ENCODE peak calls at places on chromosomes 7 and 10, in nine cellular contexts. One of them, this sample, is unnamed.

GRCh38 chr7:8152489-8153192 is 109.3 kb downstream of the ICA1 start:
- DNase-seq in adrenal gland: no peak
- DNase-seq in GM20000: no peak
- DNase-seq in heart left ventricle: no peak
- DNase-seq in choroid plexus epithelial cell: no peak
- DNase-seq in prostate gland: no peak
- DNase-seq in cardiac fibroblast: no peak
- DNase-seq in neural progenitor cell: no peak
- DNase-seq in astrocyte of the cerebellum: no peak
- DNase-seq in this sample: no peak

GRCh38 chr10:130140425-130140824 is 4.2 kb downstream of the GLRX3 start:
- DNase-seq in adrenal gland: no peak
- DNase-seq in GM20000: peak; percentile 42
- DNase-seq in heart left ventricle: no peak
- DNase-seq in choroid plexus epithelial cell: no peak
- DNase-seq in prostate gland: no peak
- DNase-seq in cardiac fibroblast: no peak
- DNase-seq in neural progenitor cell: no peak
- DNase-seq in astrocyte of the cerebellum: no peak
- DNase-seq in this sample: no peak

GRCh38 chr7:43768894-43769272 is 10.4 kb downstream of the BLVRA start:
- DNase-seq in adrenal gland: no peak
- DNase-seq in GM20000: no peak
- DNase-seq in heart left ventricle: no peak
- DNase-seq in choroid plexus epithelial cell: no peak
- DNase-seq in prostate gland: no peak
- DNase-seq in cardiac fibroblast: no peak
- DNase-seq in neural progenitor cell: no peak
- DNase-seq in astrocyte of the cerebellum: no peak
- DNase-seq in this sample: no peak

GRCh38 chr10:106268000-106268399 is 896.5 kb downstream of the SORCS1 start:
- DNase-seq in adrenal gland: no peak
- DNase-seq in GM20000: no peak
- DNase-seq in heart left ventricle: no peak
- DNase-seq in choroid plexus epithelial cell: no peak
- DNase-seq in prostate gland: no peak
- DNase-seq in cardiac fibroblast: no peak
- DNase-seq in neural progenitor cell: no peak
- DNase-seq in astrocyte of the cerebellum: no peak
- DNase-seq in this sample: no peak

GRCh38 chr7:92496876-92497275 is 19.1 kb upstream of the ERVW-1 start:
- DNase-seq in adrenal gland: no peak
- DNase-seq in GM20000: no peak
- DNase-seq in heart left ventricle: no peak
- DNase-seq in choroid plexus epithelial cell: peak; percentile 41
- DNase-seq in prostate gland: no peak
- DNase-seq in cardiac fibroblast: peak; percentile 36
- DNase-seq in neural progenitor cell: no peak
- DNase-seq in astrocyte of the cerebellum: no peak
- DNase-seq in this sample: no peak

GRCh38 chr7:128120976-128121490 is 89.8 kb upstream of the LRRC4 start:
- DNase-seq in adrenal gland: no peak
- DNase-seq in GM20000: no peak
- DNase-seq in heart left ventricle: no peak
- DNase-seq in choroid plexus epithelial cell: no peak
- DNase-seq in prostate gland: no peak
- DNase-seq in cardiac fibroblast: no peak
- DNase-seq in neural progenitor cell: no peak
- DNase-seq in astrocyte of the cerebellum: no peak
- DNase-seq in this sample: no peak

GRCh38 chr10:7412482-7413251 is 1.8 kb upstream of the SFMBT2 start:
- DNase-seq in adrenal gland: peak; percentile 56
- DNase-seq in GM20000: peak; percentile 62
- DNase-seq in heart left ventricle: peak; percentile 60
- DNase-seq in choroid plexus epithelial cell: no peak
- DNase-seq in prostate gland: peak; percentile 56
- DNase-seq in cardiac fibroblast: no peak
- DNase-seq in neural progenitor cell: peak; percentile 84
- DNase-seq in astrocyte of the cerebellum: no peak
- DNase-seq in this sample: peak; percentile 55

GRCh38 chr7:96319444-96319843 is 2.5 kb downstream of the SLC25A13 start:
- DNase-seq in adrenal gland: no peak
- DNase-seq in GM20000: no peak
- DNase-seq in heart left ventricle: no peak
- DNase-seq in choroid plexus epithelial cell: peak; percentile 45
- DNase-seq in prostate gland: no peak
- DNase-seq in cardiac fibroblast: peak; percentile 47
- DNase-seq in neural progenitor cell: no peak
- DNase-seq in astrocyte of the cerebellum: no peak
- DNase-seq in this sample: no peak

GRCh38 chr7:150361807-150362621 is 6.6 kb upstream of the REPIN1 start:
- DNase-seq in adrenal gland: no peak
- DNase-seq in GM20000: no peak
- DNase-seq in heart left ventricle: no peak
- DNase-seq in choroid plexus epithelial cell: no peak
- DNase-seq in prostate gland: no peak
- DNase-seq in cardiac fibroblast: no peak
- DNase-seq in neural progenitor cell: peak; percentile 5
- DNase-seq in astrocyte of the cerebellum: no peak
- DNase-seq in this sample: no peak

GRCh38 chr10:80411267-80411668 is 2.9 kb downstream of the PRXL2A start:
- DNase-seq in adrenal gland: no peak
- DNase-seq in GM20000: no peak
- DNase-seq in heart left ventricle: peak; percentile 64
- DNase-seq in choroid plexus epithelial cell: peak; percentile 33
- DNase-seq in prostate gland: no peak
- DNase-seq in cardiac fibroblast: no peak
- DNase-seq in neural progenitor cell: no peak
- DNase-seq in astrocyte of the cerebellum: no peak
- DNase-seq in this sample: no peak

GRCh38 chr7:42967391-42967790 is 35.2 kb downstream of the MRPL32 start:
- DNase-seq in adrenal gland: no peak
- DNase-seq in GM20000: no peak
- DNase-seq in heart left ventricle: no peak
- DNase-seq in choroid plexus epithelial cell: no peak
- DNase-seq in prostate gland: no peak
- DNase-seq in cardiac fibroblast: no peak
- DNase-seq in neural progenitor cell: no peak
- DNase-seq in astrocyte of the cerebellum: no peak
- DNase-seq in this sample: no peak

GRCh38 chr7:66668112-66668511 is 39.4 kb downstream of the KCTD7 start:
- DNase-seq in adrenal gland: no peak
- DNase-seq in GM20000: no peak
- DNase-seq in heart left ventricle: no peak
- DNase-seq in choroid plexus epithelial cell: no peak
- DNase-seq in prostate gland: no peak
- DNase-seq in cardiac fibroblast: no peak
- DNase-seq in neural progenitor cell: no peak
- DNase-seq in astrocyte of the cerebellum: no peak
- DNase-seq in this sample: no peak

GRCh38 chr10:132532174-132532573 is 5.4 kb upstream of the INPP5A start:
- DNase-seq in adrenal gland: no peak
- DNase-seq in GM20000: no peak
- DNase-seq in heart left ventricle: no peak
- DNase-seq in choroid plexus epithelial cell: no peak
- DNase-seq in prostate gland: no peak
- DNase-seq in cardiac fibroblast: no peak
- DNase-seq in neural progenitor cell: no peak
- DNase-seq in astrocyte of the cerebellum: no peak
- DNase-seq in this sample: no peak

GRCh38 chr10:113425596-113425995 is 127.3 kb upstream of the HABP2 start:
- DNase-seq in adrenal gland: no peak
- DNase-seq in GM20000: no peak
- DNase-seq in heart left ventricle: no peak
- DNase-seq in choroid plexus epithelial cell: peak; percentile 39
- DNase-seq in prostate gland: no peak
- DNase-seq in cardiac fibroblast: peak; percentile 17
- DNase-seq in neural progenitor cell: no peak
- DNase-seq in astrocyte of the cerebellum: no peak
- DNase-seq in this sample: no peak

GRCh38 chr7:39089194-39089593 is 111.5 kb downstream of the POU6F2 start:
- DNase-seq in adrenal gland: no peak
- DNase-seq in GM20000: no peak
- DNase-seq in heart left ventricle: no peak
- DNase-seq in choroid plexus epithelial cell: no peak
- DNase-seq in prostate gland: no peak
- DNase-seq in cardiac fibroblast: no peak
- DNase-seq in neural progenitor cell: no peak
- DNase-seq in astrocyte of the cerebellum: no peak
- DNase-seq in this sample: no peak

GRCh38 chr7:50309736-50310135 is 5.2 kb downstream of the IKZF1 start:
- DNase-seq in adrenal gland: no peak
- DNase-seq in GM20000: no peak
- DNase-seq in heart left ventricle: no peak
- DNase-seq in choroid plexus epithelial cell: no peak
- DNase-seq in prostate gland: no peak
- DNase-seq in cardiac fibroblast: no peak
- DNase-seq in neural progenitor cell: no peak
- DNase-seq in astrocyte of the cerebellum: no peak
- DNase-seq in this sample: no peak

GRCh38 chr10:22583683-22584082 is 130.7 kb downstream of the PIP4K2A start:
- DNase-seq in adrenal gland: no peak
- DNase-seq in GM20000: no peak
- DNase-seq in heart left ventricle: no peak
- DNase-seq in choroid plexus epithelial cell: no peak
- DNase-seq in prostate gland: no peak
- DNase-seq in cardiac fibroblast: no peak
- DNase-seq in neural progenitor cell: no peak
- DNase-seq in astrocyte of the cerebellum: no peak
- DNase-seq in this sample: no peak

GRCh38 chr7:26562841-26563240 is 271.2 kb downstream of the SNX10 start:
- DNase-seq in adrenal gland: no peak
- DNase-seq in GM20000: no peak
- DNase-seq in heart left ventricle: no peak
- DNase-seq in choroid plexus epithelial cell: no peak
- DNase-seq in prostate gland: no peak
- DNase-seq in cardiac fibroblast: no peak
- DNase-seq in neural progenitor cell: no peak
- DNase-seq in astrocyte of the cerebellum: no peak
- DNase-seq in this sample: no peak
- TF ChIP-seq CTCF in adrenal gland: no peak
- TF ChIP-seq CTCF in GM20000: no peak
- TF ChIP-seq CTCF in heart left ventricle: no peak
- TF ChIP-seq CTCF in choroid plexus epithelial cell: no peak
- TF ChIP-seq CTCF in prostate gland: no peak
- TF ChIP-seq CTCF in cardiac fibroblast: no peak
- TF ChIP-seq CTCF in neural progenitor cell: peak; percentile 25
- TF ChIP-seq CTCF in astrocyte of the cerebellum: no peak
- TF ChIP-seq CTCF in this sample: no peak

GRCh38 chr10:65497837-65498236 is 1428.0 kb upstream of the LRRTM3 start:
- DNase-seq in adrenal gland: no peak
- DNase-seq in GM20000: no peak
- DNase-seq in heart left ventricle: no peak
- DNase-seq in choroid plexus epithelial cell: no peak
- DNase-seq in prostate gland: no peak
- DNase-seq in cardiac fibroblast: no peak
- DNase-seq in neural progenitor cell: no peak
- DNase-seq in astrocyte of the cerebellum: no peak
- DNase-seq in this sample: no peak
- TF ChIP-seq CTCF in adrenal gland: no peak
- TF ChIP-seq CTCF in GM20000: no peak
- TF ChIP-seq CTCF in heart left ventricle: no peak
- TF ChIP-seq CTCF in choroid plexus epithelial cell: no peak
- TF ChIP-seq CTCF in prostate gland: no peak
- TF ChIP-seq CTCF in cardiac fibroblast: no peak
- TF ChIP-seq CTCF in neural progenitor cell: no peak
- TF ChIP-seq CTCF in astrocyte of the cerebellum: no peak
- TF ChIP-seq CTCF in this sample: no peak

GRCh38 chr10:96829029-96829773 is 2.9 kb upstream of the LCOR start:
- DNase-seq in adrenal gland: no peak
- DNase-seq in GM20000: no peak
- DNase-seq in heart left ventricle: no peak
- DNase-seq in choroid plexus epithelial cell: no peak
- DNase-seq in prostate gland: no peak
- DNase-seq in cardiac fibroblast: no peak
- DNase-seq in neural progenitor cell: no peak
- DNase-seq in astrocyte of the cerebellum: no peak
- DNase-seq in this sample: no peak

GRCh38 chr10:96828609-96829008 is 3.5 kb upstream of the LCOR start:
- DNase-seq in adrenal gland: no peak
- DNase-seq in GM20000: no peak
- DNase-seq in heart left ventricle: no peak
- DNase-seq in choroid plexus epithelial cell: no peak
- DNase-seq in prostate gland: no peak
- DNase-seq in cardiac fibroblast: no peak
- DNase-seq in neural progenitor cell: no peak
- DNase-seq in astrocyte of the cerebellum: no peak
- DNase-seq in this sample: no peak

GRCh38 chr10:96831200-96831866 is 765 bp upstream of the LCOR start:
- DNase-seq in adrenal gland: no peak
- DNase-seq in GM20000: no peak
- DNase-seq in heart left ventricle: no peak
- DNase-seq in choroid plexus epithelial cell: no peak
- DNase-seq in prostate gland: no peak
- DNase-seq in cardiac fibroblast: no peak
- DNase-seq in neural progenitor cell: no peak
- DNase-seq in astrocyte of the cerebellum: no peak
- DNase-seq in this sample: no peak

GRCh38 chr10:96831867-96832720 is at the start of gene LCOR:
- DNase-seq in adrenal gland: peak; percentile 87
- DNase-seq in GM20000: peak; percentile 99
- DNase-seq in heart left ventricle: peak; percentile 91
- DNase-seq in choroid plexus epithelial cell: peak; percentile 90
- DNase-seq in prostate gland: peak; percentile 78
- DNase-seq in cardiac fibroblast: peak; percentile 85
- DNase-seq in neural progenitor cell: peak; percentile 94
- DNase-seq in astrocyte of the cerebellum: peak; percentile 59
- DNase-seq in this sample: peak; percentile 85

DNA sequence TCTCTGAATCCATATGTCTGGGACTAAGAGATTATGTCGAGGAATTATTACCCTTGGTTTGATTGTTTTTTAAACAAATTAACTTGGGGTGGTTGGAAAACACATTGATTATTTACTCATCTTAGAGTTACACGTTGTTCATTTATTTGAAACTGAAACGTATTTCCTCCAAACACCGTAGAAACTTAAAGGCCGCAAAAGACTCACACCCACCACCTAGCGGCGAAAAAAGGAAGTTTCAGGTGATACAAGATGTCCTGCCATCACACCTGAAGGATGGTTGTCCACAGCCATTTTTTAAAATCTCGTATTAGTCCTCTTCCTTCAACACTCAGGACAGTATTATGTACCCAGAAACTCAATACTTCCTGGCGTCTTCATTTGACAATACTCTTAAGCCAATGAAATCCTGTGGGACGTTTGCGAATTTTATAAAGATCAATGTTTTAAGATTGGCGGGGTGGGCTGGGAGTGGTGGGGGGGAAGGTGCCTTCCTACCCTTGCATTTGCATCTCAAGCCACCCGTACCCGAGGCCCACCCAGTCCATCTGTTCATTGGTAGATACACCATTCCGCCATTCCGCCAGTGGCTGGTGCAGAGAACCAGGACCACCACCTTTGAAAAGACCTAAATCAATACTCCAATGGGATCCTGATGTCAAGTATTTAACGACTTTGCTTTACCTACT is 1.4 kb upstream of the LCOR start:
- DNase-seq in adrenal gland: peak; percentile 68
- DNase-seq in GM20000: peak; percentile 73
- DNase-seq in heart left ventricle: no peak
- DNase-seq in choroid plexus epithelial cell: peak; percentile 83
- DNase-seq in prostate gland: peak; percentile 69
- DNase-seq in cardiac fibroblast: peak; percentile 83
- DNase-seq in neural progenitor cell: peak; percentile 73
- DNase-seq in astrocyte of the cerebellum: peak; percentile 64
- DNase-seq in this sample: no peak
- TF ChIP-seq CTCF in adrenal gland: peak; percentile 89
- TF ChIP-seq CTCF in GM20000: peak; percentile 55
- TF ChIP-seq CTCF in heart left ventricle: peak; percentile 74
- TF ChIP-seq CTCF in choroid plexus epithelial cell: peak; percentile 90
- TF ChIP-seq CTCF in prostate gland: peak; percentile 82
- TF ChIP-seq CTCF in cardiac fibroblast: peak; percentile 85
- TF ChIP-seq CTCF in neural progenitor cell: peak; percentile 87
- TF ChIP-seq CTCF in astrocyte of the cerebellum: peak; percentile 86
- TF ChIP-seq CTCF in this sample: peak; percentile 97

GRCh38 chr10:3143791-3144434 is 28.7 kb downstream of the PITRM1 start:
- DNase-seq in adrenal gland: no peak
- DNase-seq in GM20000: no peak
- DNase-seq in heart left ventricle: no peak
- DNase-seq in choroid plexus epithelial cell: no peak
- DNase-seq in prostate gland: no peak
- DNase-seq in cardiac fibroblast: no peak
- DNase-seq in neural progenitor cell: no peak
- DNase-seq in astrocyte of the cerebellum: no peak
- DNase-seq in this sample: no peak
- TF ChIP-seq CTCF in adrenal gland: no peak
- TF ChIP-seq CTCF in GM20000: no peak
- TF ChIP-seq CTCF in heart left ventricle: no peak
- TF ChIP-seq CTCF in choroid plexus epithelial cell: no peak
- TF ChIP-seq CTCF in prostate gland: no peak
- TF ChIP-seq CTCF in cardiac fibroblast: no peak
- TF ChIP-seq CTCF in neural progenitor cell: no peak
- TF ChIP-seq CTCF in astrocyte of the cerebellum: no peak
- TF ChIP-seq CTCF in this sample: no peak